ENCODE peak calls at places on chromosomes 2 and 18, in nine cellular contexts. V, S, I, Y, W, P, C, Q and L are unnamed samples.

GRCh38 chr2:73700661-73701447 is 36.3 kb downstream of the TPRKB start:
- DNase-seq in V (no peak), S (no peak), I (no peak), Y (no peak), W (no peak), P (no peak), C (no peak), Q (no peak), L (peak)

GRCh38 chr2:47359375-47359868 is 43.5 kb upstream of the MSH2 start:
- DNase-seq in V (no peak), S (no peak), I (no peak), Y (no peak), W (no peak), P (no peak), C (no peak), Q (no peak), L (peak)

GRCh38 chr2:133197156-133197555 is 371.1 kb downstream of the NCKAP5 start:
- DNase-seq in V (no peak), S (no peak), I (no peak), Y (no peak), W (no peak), P (no peak), C (no peak), Q (no peak), L (no peak)

GRCh38 chr18:66439207-66439606 is 164.7 kb downstream of the CDH19 start:
- DNase-seq in V (no peak), S (no peak), I (no peak), Y (no peak), W (no peak), P (no peak), C (no peak), Q (no peak), L (no peak)

GRCh38 chr2:69948032-69948962 is 13.1 kb downstream of the ASPRV1 start:
- DNase-seq in V (no peak), S (no peak), I (no peak), Y (no peak), W (no peak), P (peak), C (no peak), Q (no peak), L (no peak)

GRCh38 chr2:226410212-226410611 is 389.4 kb downstream of the IRS1 start:
- DNase-seq in V (no peak), S (no peak), I (no peak), Y (no peak), W (no peak), P (no peak), C (no peak), Q (no peak), L (no peak)

GRCh38 chr2:201696151-201696659 is 2.2 kb downstream of the MPP4 start:
- DNase-seq in V (no peak), S (no peak), I (no peak), Y (no peak), W (no peak), P (no peak), C (no peak), Q (no peak), L (no peak)

GRCh38 chr2:95525294-95526035 is 40.9 kb upstream of the TRIM43B start:
- DNase-seq in V (peak), S (no peak), I (no peak), Y (no peak), W (peak), P (no peak), C (peak), Q (no peak), L (peak)

GRCh38 chr2:29747786-29748470 is 173.5 kb downstream of the ALK start:
- DNase-seq in V (no peak), S (no peak), I (no peak), Y (no peak), W (no peak), P (peak), C (no peak), Q (no peak), L (no peak)

GRCh38 chr2:134408791-134409190 is 154.9 kb downstream of the MGAT5 start:
- DNase-seq in V (no peak), S (no peak), I (no peak), Y (no peak), W (no peak), P (no peak), C (no peak), Q (no peak), L (no peak)

GRCh38 chr2:20172273-20173052 is 52.5 kb downstream of the SDC1 start:
- DNase-seq in V (no peak), S (no peak), I (no peak), Y (no peak), W (no peak), P (peak), C (no peak), Q (no peak), L (no peak)

GRCh38 chr18:48263913-48264506 is 145.2 kb downstream of the ZBTB7C start:
- DNase-seq in V (no peak), S (no peak), I (no peak), Y (no peak), W (no peak), P (no peak), C (no peak), Q (no peak), L (no peak)

GRCh38 chr2:71453404-71454220 is at the start of gene DYSF:
- DNase-seq in V (peak), S (no peak), I (peak), Y (peak), W (peak), P (peak), C (no peak), Q (no peak), L (peak)

GRCh38 chr2:70425682-70426301 is 123.9 kb upstream of the FAM136A start:
- DNase-seq in V (no peak), S (no peak), I (no peak), Y (no peak), W (no peak), P (no peak), C (peak), Q (no peak), L (peak)

GRCh38 chr2:64873472-64873924 is 115.7 kb upstream of the SLC1A4 start:
- DNase-seq in V (peak), S (peak), I (peak), Y (peak), W (peak), P (peak), C (peak), Q (peak), L (peak)

GRCh38 chr2:107576991-107577390 is 249.7 kb upstream of the RGPD4 start:
- DNase-seq in V (no peak), S (no peak), I (no peak), Y (no peak), W (no peak), P (no peak), C (no peak), Q (no peak), L (no peak)

GRCh38 chr2:156331572-156332451 is 709 bp downstream of the NR4A2 start:
- DNase-seq in V (peak), S (peak), I (peak), Y (peak), W (peak), P (peak), C (peak), Q (peak), L (peak)

GRCh38 chr18:8988262-8988871 is 114.1 kb upstream of the NDUFV2 start:
- DNase-seq in V (peak), S (peak), I (peak), Y (peak), W (peak), P (peak), C (peak), Q (peak), L (peak)

GRCh38 chr2:185456517-185456916 is 282.1 kb upstream of the FSIP2 start:
- DNase-seq in V (no peak), S (no peak), I (no peak), Y (no peak), W (no peak), P (no peak), C (no peak), Q (no peak), L (no peak)

GRCh38 chr2:67289921-67290371 is 107.2 kb upstream of the ETAA1 start:
- DNase-seq in V (no peak), S (no peak), I (no peak), Y (no peak), W (no peak), P (no peak), C (no peak), Q (no peak), L (no peak)

GRCh38 chr2:101479328-101479727 is 4.4 kb upstream of the RFX8 start:
- DNase-seq in V (no peak), S (no peak), I (no peak), Y (no peak), W (no peak), P (peak), C (no peak), Q (no peak), L (no peak)

GRCh38 chr2:151999058-151999457 is 99.8 kb downstream of the CACNB4 start:
- DNase-seq in V (no peak), S (no peak), I (peak), Y (peak), W (peak), P (peak), C (peak), Q (peak), L (peak)

GRCh38 chr18:770583-770961 is 41.5 kb downstream of the YES1 start:
- DNase-seq in V (no peak), S (no peak), I (no peak), Y (no peak), W (no peak), P (peak), C (no peak), Q (no peak), L (no peak)

GRCh38 chr18:51193621-51194287 is 3.7 kb downstream of the MEX3C start:
- DNase-seq in V (no peak), S (no peak), I (no peak), Y (no peak), W (no peak), P (no peak), C (no peak), Q (no peak), L (peak)

GRCh38 chr2:191291471-191291870 is 46.3 kb downstream of the MYO1B start:
- DNase-seq in V (no peak), S (no peak), I (no peak), Y (no peak), W (no peak), P (no peak), C (no peak), Q (no peak), L (no peak)

GRCh38 chr2:196902828-196903227 is 23.7 kb downstream of the PGAP1 start:
- DNase-seq in V (no peak), S (no peak), I (no peak), Y (no peak), W (no peak), P (no peak), C (no peak), Q (no peak), L (no peak)

GRCh38 chr2:161122772-161123530 is 37.3 kb upstream of the TANK start:
- DNase-seq in V (no peak), S (peak), I (peak), Y (no peak), W (no peak), P (peak), C (no peak), Q (no peak), L (peak)